ENCODE peak calls at places on chromosomes 16 and 17, in ten cellular contexts. C is right cardiac atrium; P is CD8-positive, alpha-beta T cell; J is neural progenitor cell; D is Peyer's patch; U is heart left ventricle; V is fibroblast of lung; S is tibial artery; N is A549; L is SK-N-SH. G is an unnamed sample.

GRCh38 chr17:28118362-28118761 is 75.9 kb downstream of the NLK start:
- DNase-seq in C (no peak), P (no peak), J (no peak), D (no peak), U (no peak), V (no peak), S (no peak), N (no peak), L (no peak), G (no peak)

GRCh38 chr17:67422887-67423286 is 45.8 kb downstream of the PITPNC1 start:
- DNase-seq in C (no peak), P (no peak), J (no peak), D (no peak), U (no peak), V (peak; percentile 34), S (no peak), N (peak; percentile 37), L (no peak), G (no peak)

GRCh38 chr17:63550816-63551639 is 751 bp downstream of the DCAF7 start:
- DNase-seq in C (no peak), P (peak; percentile 20), J (peak; percentile 74), D (no peak), U (no peak), V (peak; percentile 58), S (no peak), N (peak; percentile 38), L (peak; percentile 72), G (no peak)

GRCh38 chr16:85566502-85567100 is 46.5 kb upstream of the GSE1 start:
- DNase-seq in C (no peak), P (no peak), J (peak; percentile 92), D (no peak), U (no peak), V (no peak), S (no peak), N (no peak), L (no peak), G (no peak)

GRCh38 chr17:79619636-79620206 is 8.9 kb upstream of the RBFOX3 start:
- DNase-seq in C (no peak), P (no peak), J (no peak), D (peak; percentile 18), U (no peak), V (no peak), S (peak; percentile 33), N (no peak), L (peak; percentile 29), G (no peak)

GRCh38 chr16:50367777-50368409 is 895 bp downstream of the BRD7 start:
- DNase-seq in C (no peak), P (no peak), J (no peak), D (no peak), U (no peak), V (no peak), S (no peak), N (no peak), L (no peak), G (no peak)

GRCh38 chr17:34081269-34081668 is 173.8 kb upstream of the CCL2 start:
- DNase-seq in C (no peak), P (no peak), J (peak; percentile 39), D (no peak), U (no peak), V (no peak), S (no peak), N (peak; percentile 27), L (no peak), G (no peak)

GRCh38 chr17:10668771-10669170 is 11.7 kb upstream of the MYH3 start:
- DNase-seq in C (no peak), P (no peak), J (no peak), D (no peak), U (no peak), V (peak; percentile 82), S (no peak), N (peak; percentile 17), L (no peak), G (no peak)

GRCh38 chr17:64779344-64780095 is 117.4 kb upstream of the SMURF2 start:
- DNase-seq in C (no peak), P (no peak), J (peak; percentile 41), D (peak; percentile 57), U (no peak), V (no peak), S (peak; percentile 68), N (no peak), L (no peak), G (no peak)

GRCh38 chr17:6639651-6640535 is 618 bp downstream of the KIAA0753 start:
- DNase-seq in C (peak; percentile 34), P (peak; percentile 27), J (peak; percentile 72), D (peak; percentile 69), U (peak; percentile 42), V (peak; percentile 51), S (peak; percentile 63), N (peak; percentile 43), L (no peak), G (peak; percentile 51)

GRCh38 chr16:65600046-65600445 is 478.2 kb upstream of the CDH11 start:
- DNase-seq in C (no peak), P (no peak), J (peak; percentile 79), D (no peak), U (no peak), V (no peak), S (no peak), N (no peak), L (no peak), G (no peak)

GRCh38 chr16:4373356-4373908 is 1.8 kb downstream of the VASN start:
- DNase-seq in C (no peak), P (no peak), J (no peak), D (no peak), U (no peak), V (no peak), S (peak; percentile 75), N (peak; percentile 56), L (peak; percentile 77), G (no peak)

GRCh38 chr16:3980311-3981111 is 100.0 kb upstream of the CREBBP start:
- DNase-seq in C (no peak), P (no peak), J (no peak), D (no peak), U (no peak), V (peak; percentile 68), S (no peak), N (no peak), L (peak; percentile 59), G (no peak)

GRCh38 chr17:66964083-66964771 is at the start of gene CACNG4:
- DNase-seq in C (no peak), P (no peak), J (peak; percentile 74), D (no peak), U (no peak), V (no peak), S (no peak), N (no peak), L (peak; percentile 95), G (no peak)

GRCh38 chr16:626787-627457 is 3.9 kb upstream of the WFIKKN1 start:
- DNase-seq in C (no peak), P (no peak), J (no peak), D (no peak), U (no peak), V (peak; percentile 96), S (no peak), N (peak; percentile 92), L (no peak), G (no peak)

GRCh38 chr16:71746442-71747046 is 22.0 kb upstream of the PHLPP2 start:
- DNase-seq in C (no peak), P (no peak), J (peak; percentile 47), D (no peak), U (no peak), V (peak; percentile 30), S (no peak), N (peak; percentile 69), L (peak; percentile 57), G (peak; percentile 43)

GRCh38 chr17:7626956-7627249 is 718 bp downstream of the SAT2 start:
- DNase-seq in C (no peak), P (no peak), J (no peak), D (no peak), U (no peak), V (no peak), S (no peak), N (no peak), L (no peak), G (no peak)

GRCh38 chr17:56815711-56816110 is 18.0 kb downstream of the C17orf67 start:
- DNase-seq in C (no peak), P (no peak), J (no peak), D (no peak), U (no peak), V (peak; percentile 72), S (no peak), N (no peak), L (no peak), G (no peak)

GRCh38 chr16:81620796-81621195 is 158.3 kb upstream of the PLCG2 start:
- DNase-seq in C (no peak), P (no peak), J (no peak), D (no peak), U (no peak), V (no peak), S (no peak), N (no peak), L (no peak), G (no peak)
- H3K27ac ChIP-seq in C (no peak overlapping the region), P (no peak overlapping the region), J (no peak overlapping the region), D (no peak overlapping the region), U (no peak overlapping the region), V (no peak overlapping the region), S (no peak overlapping the region), N (no peak overlapping the region), L (no peak overlapping the region), G (no peak overlapping the region)

GRCh38 chr16:24013054-24013636 is 177.4 kb downstream of the PRKCB start:
- DNase-seq in C (no peak), P (no peak), J (no peak), D (no peak), U (no peak), V (no peak), S (no peak), N (no peak), L (no peak), G (no peak)
- H3K4me1 ChIP-seq in C (no peaks in the 10 kb centered on the region), P (peaks cover 61% of the 10 kb centered on the region), J (no peaks in the 10 kb centered on the region), D (peaks cover 6% of the 10 kb centered on the region), U (no peaks in the 10 kb centered on the region), V (no peaks in the 10 kb centered on the region), S (no peaks in the 10 kb centered on the region), N (no peaks in the 10 kb centered on the region), L (peaks cover 4% of the 10 kb centered on the region), G (peaks cover 66% of the 10 kb centered on the region)

DNA sequence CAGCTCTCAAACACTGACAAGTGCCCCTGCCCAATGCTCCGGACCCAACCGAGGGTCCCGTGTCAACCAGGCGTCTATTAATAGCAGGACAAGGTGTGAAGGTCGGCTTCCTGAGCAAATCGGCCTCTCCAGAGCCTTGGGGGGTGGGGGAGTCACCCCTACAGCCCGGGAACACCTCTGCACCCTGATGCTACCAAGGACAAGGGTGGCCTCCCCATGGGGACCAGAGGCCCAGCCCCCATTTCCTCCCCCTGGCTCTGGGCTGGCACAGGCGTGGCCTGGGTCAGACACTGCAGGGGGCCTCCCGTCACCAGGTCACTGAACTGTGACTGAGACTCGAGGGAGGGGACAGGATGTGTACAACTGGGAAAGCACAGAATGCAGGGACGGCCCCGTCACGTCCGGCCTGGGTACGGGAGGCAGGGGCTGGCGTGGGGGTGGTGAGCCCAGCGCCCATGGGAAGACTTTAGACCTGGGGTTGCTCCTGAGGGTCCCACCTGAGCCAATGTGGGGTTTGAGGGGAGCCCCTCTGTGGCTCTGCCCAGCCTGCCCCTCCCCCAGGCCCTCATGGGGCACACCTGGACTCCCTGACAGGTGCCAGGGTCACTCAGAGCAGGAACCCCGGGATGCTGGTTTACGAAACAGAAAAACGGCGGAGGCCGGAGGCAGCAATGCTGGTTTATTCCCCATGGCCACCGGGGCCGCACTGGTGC is 579 bp upstream of the CYBA start:
- DNase-seq in C (peak; percentile 68), P (peak; percentile 75), J (peak; percentile 47), D (no peak), U (peak; percentile 70), V (no peak), S (peak; percentile 72), N (peak; percentile 48), L (peak; percentile 65), G (peak; percentile 84)
- H3K4me3 ChIP-seq in C (peak overlapping the region; percentile 67), P (peak overlapping the region; percentile 95), J (peak overlapping the region; percentile 79), D (peak overlapping the region; percentile 92), U (peak overlapping the region; percentile 91), V (peak overlapping the region; percentile 74), S (peak overlapping the region; percentile 65), N (peak overlapping the region; percentile 94), L (peak overlapping the region; percentile 78), G (peak overlapping the region; percentile 96)

GRCh38 chr16:77993586-77993985 is 28.8 kb upstream of the CLEC3A start:
- DNase-seq in C (no peak), P (no peak), J (no peak), D (no peak), U (no peak), V (peak; percentile 48), S (no peak), N (no peak), L (no peak), G (no peak)
- H3K27ac ChIP-seq in C (peak overlapping the region; percentile 23), P (no peak overlapping the region), J (peak overlapping the region; percentile 24), D (peak overlapping the region; percentile 25), U (no peak overlapping the region), V (no peak overlapping the region), S (peak overlapping the region; percentile 57), N (no peak overlapping the region), L (no peak overlapping the region), G (no peak overlapping the region)